ENCODE peak calls at places on chromosomes 7 and 10, in six cellular contexts. P is activated CD4-positive, alpha-beta T cell treated with anti-CD3 and anti-CD28 coated beads, Interleukin-2, amount 10 ng/mL, durations not matched to agents 7 days and 5 days; A is astrocyte of the spinal cord; Y is naive thymus-derived CD8-positive, alpha-beta T cell; T is NT2/D1; W is activated naive CD8-positive, alpha-beta T cell treated with anti-CD3 and anti-CD28 coated beads, Interleukin-2, amount 50 U/mL, for 16 hours. J is an unnamed sample.
A peak's percentile ranks its signal among the peaks of the same experiment; 100 is the strongest.

GRCh38 chr10:119786117-119786769 is 60.4 kb downstream of the INPP5F start:
- DNase-seq in T (peak; percentile 64), W (no peak), P (no peak), Y (no peak), A (peak; percentile 69), J (peak; percentile 23)

GRCh38 chr10:131789516-131789915 is 111.3 kb upstream of the PPP2R2D start:
- DNase-seq in P (no peak), T (no peak), A (no peak), W (no peak), Y (no peak), J (no peak)

GRCh38 chr7:66837007-66837406 is 84.0 kb upstream of the TMEM248 start:
- DNase-seq in P (peak; percentile 43), W (no peak), Y (no peak), A (peak; percentile 5), T (peak; percentile 65), J (peak; percentile 91)

GRCh38 chr10:89219512-89220218 is 12.5 kb upstream of the CH25H start:
- DNase-seq in T (no peak), Y (no peak), P (no peak), W (no peak), A (no peak), J (no peak)

GRCh38 chr7:32887395-32887794 is 4.2 kb downstream of the KBTBD2 start:
- DNase-seq in T (no peak), W (no peak), P (no peak), Y (no peak), A (no peak), J (no peak)

GRCh38 chr10:5774987-5775386 is 38.2 kb downstream of the GDI2 start:
- DNase-seq in Y (no peak), W (no peak), T (no peak), P (no peak), A (no peak), J (no peak)

GRCh38 chr10:569961-570630 is 119.4 kb downstream of the DIP2C start:
- DNase-seq in A (no peak), W (no peak), P (no peak), Y (no peak), T (no peak), J (no peak)

GRCh38 chr10:69629897-69630650 is at the start of gene FAM241B:
- DNase-seq in T (peak; percentile 27), A (peak; percentile 20), Y (peak; percentile 61), W (peak; percentile 38), P (peak; percentile 81), J (peak; percentile 71)

GRCh38 chr7:29684787-29685650 is 121.3 kb upstream of the WIPF3 start:
- DNase-seq in W (no peak), Y (peak; percentile 32), P (peak; percentile 52), A (peak; percentile 58), T (peak; percentile 62), J (peak; percentile 81)

GRCh38 chr10:130936844-130937243 is 374.7 kb downstream of the TCERG1L start:
- DNase-seq in Y (no peak), T (no peak), A (no peak), P (no peak), W (no peak), J (no peak)

GRCh38 chr7:44733708-44734481 is 14.8 kb upstream of the ZMIZ2 start:
- DNase-seq in T (no peak), A (peak; percentile 72), W (no peak), Y (no peak), P (no peak), J (no peak)

GRCh38 chr7:45007106-45007505 is 7.1 kb downstream of the CCM2 start:
- DNase-seq in A (no peak), P (no peak), Y (no peak), T (no peak), W (no peak), J (no peak)

GRCh38 chr10:118850418-118851061 is 95.8 kb upstream of the CACUL1 start:
- DNase-seq in T (peak; percentile 60), A (peak; percentile 37), P (peak; percentile 73), Y (peak; percentile 15), W (peak; percentile 20), J (peak; percentile 86)

GRCh38 chr10:44946201-44946600 is 13.4 kb upstream of the RASSF4 start:
- DNase-seq in A (no peak), Y (no peak), T (no peak), W (no peak), P (no peak), J (no peak)

GRCh38 chr10:11018426-11018818 is 750 bp downstream of the CELF2 start:
- DNase-seq in A (no peak), Y (no peak), W (no peak), T (no peak), P (peak; percentile 6), J (no peak)

GRCh38 chr7:112789453-112789823 is 755 bp downstream of the TMEM168 start:
- DNase-seq in T (no peak), A (no peak), W (no peak), Y (no peak), P (no peak), J (no peak)

GRCh38 chr10:78741541-78741940 is 327.2 kb upstream of the ZMIZ1 start:
- DNase-seq in W (no peak), A (peak; percentile 65), Y (no peak), T (no peak), P (no peak), J (no peak)

GRCh38 chr7:157010588-157011332 is at the start of gene MNX1:
- DNase-seq in Y (peak; percentile 18), A (no peak), P (peak; percentile 41), W (no peak), T (peak; percentile 72), J (peak; percentile 83)

GRCh38 chr10:95394161-95394880 is 103.5 kb upstream of the PDLIM1 start:
- DNase-seq in A (no peak), Y (no peak), T (no peak), W (no peak), P (no peak), J (peak; percentile 87)

GRCh38 chr7:92417913-92418312 is 29.4 kb upstream of the GATAD1 start:
- DNase-seq in W (no peak), P (no peak), Y (no peak), A (no peak), T (no peak), J (peak; percentile 28)